ENCODE peak calls at places on chromosomes 1 and 21, in eight cellular contexts. L is spleen, U is PC-3, T is breast epithelium, E is heart right ventricle, O is pancreas, J is lung, Q is HepG2. I is an unnamed sample.

GRCh38 chr1:81377406-81377805 is 423.3 kb upstream of the ADGRL2 start:
- DNase-seq in E (no peak), J (no peak), T (no peak), O (no peak), U (peak; percentile 16), Q (no peak), L (no peak), I (no peak)

GRCh38 chr1:97332716-97333115 is 588.1 kb downstream of the DPYD start:
- DNase-seq in E (no peak), T (no peak), O (no peak), Q (no peak), U (peak; percentile 37), L (no peak), J (no peak), I (no peak)

GRCh38 chr1:21099034-21099868 is 77.4 kb downstream of the EIF4G3 start:
- DNase-seq in E (no peak), Q (no peak), U (peak; percentile 74), J (no peak), T (no peak), L (no peak), O (no peak), I (no peak)

GRCh38 chr21:25838809-25839208 is 104.0 kb downstream of the GABPA start:
- DNase-seq in T (no peak), E (no peak), O (no peak), Q (no peak), J (no peak), L (no peak), U (peak; percentile 86), I (no peak)

GRCh38 chr1:232704256-232704655 is 74.3 kb upstream of the SIPA1L2 start:
- DNase-seq in Q (no peak), E (no peak), O (no peak), L (no peak), J (no peak), U (no peak), T (no peak), I (no peak)

GRCh38 chr1:34270181-34270580 is 93.5 kb downstream of the C1orf94 start:
- DNase-seq in Q (no peak), U (no peak), L (no peak), E (no peak), T (no peak), O (no peak), J (no peak), I (no peak)

GRCh38 chr1:110508038-110508437 is 10.9 kb downstream of the KCNA10 start:
- DNase-seq in T (no peak), E (peak; percentile 34), Q (no peak), L (no peak), J (peak; percentile 52), U (no peak), O (no peak), I (no peak)

GRCh38 chr21:29436143-29436542 is 137.4 kb downstream of the BACH1 start:
- DNase-seq in L (peak; percentile 70), U (no peak), E (peak; percentile 40), O (no peak), J (no peak), T (no peak), Q (no peak), I (peak; percentile 24)

GRCh38 chr1:229230893-229231753 is 39.8 kb upstream of the RAB4A start:
- DNase-seq in E (no peak), O (no peak), L (no peak), Q (no peak), J (no peak), U (peak; percentile 44), T (no peak), I (no peak)

GRCh38 chr1:70509996-70510876 is 99.2 kb downstream of the CTH start:
- DNase-seq in Q (peak; percentile 50), O (no peak), L (no peak), E (no peak), U (peak; percentile 96), J (no peak), T (no peak), I (no peak)

GRCh38 chr1:87794788-87795614 is 466.3 kb downstream of the LMO4 start:
- DNase-seq in J (no peak), Q (peak; percentile 86), O (no peak), E (no peak), U (peak; percentile 94), T (no peak), L (no peak), I (no peak)

GRCh38 chr1:30081379-30082102 is 641.8 kb downstream of the MATN1 start:
- DNase-seq in O (no peak), T (no peak), Q (no peak), E (no peak), L (no peak), U (no peak), J (no peak), I (no peak)

GRCh38 chr1:95022527-95022926 is 50.2 kb downstream of the ALG14 start:
- DNase-seq in O (no peak), Q (no peak), U (no peak), T (no peak), J (no peak), E (no peak), L (no peak), I (no peak)

GRCh38 chr1:95018602-95019369 is 54.0 kb downstream of the ALG14 start:
- DNase-seq in Q (no peak), J (no peak), T (no peak), E (no peak), L (no peak), O (peak; percentile 56), U (peak; percentile 49), I (no peak)

GRCh38 chr1:95023399-95024050 is 49.2 kb downstream of the ALG14 start:
- DNase-seq in J (no peak), U (peak; percentile 79), T (no peak), Q (no peak), L (no peak), E (peak; percentile 27), O (no peak), I (no peak)

GRCh38 chr1:95021085-95021484 is 51.7 kb downstream of the ALG14 start:
- DNase-seq in Q (no peak), E (no peak), L (no peak), O (no peak), J (no peak), U (peak; percentile 38), T (no peak), I (no peak)

GRCh38 chr1:95021794-95022193 is 51.0 kb downstream of the ALG14 start:
- DNase-seq in U (no peak), L (no peak), E (peak; percentile 31), T (no peak), J (no peak), Q (no peak), O (no peak), I (no peak)
- H3K27ac ChIP-seq in U (no peak overlapping the region), L (peak overlapping the region; percentile 49), E (peak overlapping the region; percentile 72), T (peak overlapping the region; percentile 80), J (no peak overlapping the region), Q (no peak overlapping the region), O (peak overlapping the region; percentile 50), I (no peak overlapping the region)

DNA sequence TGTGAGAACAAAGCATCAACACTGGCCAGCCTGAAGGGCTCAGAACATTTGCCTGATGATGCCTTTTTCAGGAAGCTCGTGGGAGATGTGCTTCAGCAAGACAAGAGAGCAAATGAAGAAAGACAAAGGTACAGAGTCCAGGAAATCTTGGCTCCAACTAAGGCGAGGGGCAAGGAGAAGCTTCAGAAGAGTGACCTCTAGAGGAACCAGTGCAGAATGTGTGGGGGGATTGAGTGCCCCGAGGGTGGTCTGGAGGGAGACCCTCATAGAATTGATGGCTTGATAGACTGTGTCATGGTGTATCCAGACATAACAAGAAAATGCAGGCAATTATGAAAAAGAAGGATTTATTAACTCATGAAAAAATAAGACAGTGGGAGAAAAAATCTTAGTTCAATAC is 15.3 kb upstream of the NLRP3 start:
- DNase-seq in U (no peak), O (no peak), Q (no peak), L (no peak), T (no peak), J (no peak), E (no peak), I (no peak)
- TF ChIP-seq CTCF in U (peak; percentile 62), O (no peak), Q (no peak), L (no peak), T (no peak), J (no peak), E (no peak), I (no peak)

GRCh38 chr1:180385144-180385543 is 117.2 kb downstream of the ACBD6 start:
- DNase-seq in L (no peak), J (no peak), U (no peak), Q (no peak), O (no peak), T (no peak), E (no peak), I (no peak)
- H3K9me3 ChIP-seq in L (peaks cover 25% of the 10 kb centered on the region), J (peaks cover 7% of the 10 kb centered on the region), U (peaks cover 7% of the 10 kb centered on the region), Q (peaks cover 23% of the 10 kb centered on the region), O (no peaks in the 10 kb centered on the region), T (peaks cover 41% of the 10 kb centered on the region), E (peaks cover 11% of the 10 kb centered on the region), I (peaks cover 48% of the 10 kb centered on the region)

DNA sequence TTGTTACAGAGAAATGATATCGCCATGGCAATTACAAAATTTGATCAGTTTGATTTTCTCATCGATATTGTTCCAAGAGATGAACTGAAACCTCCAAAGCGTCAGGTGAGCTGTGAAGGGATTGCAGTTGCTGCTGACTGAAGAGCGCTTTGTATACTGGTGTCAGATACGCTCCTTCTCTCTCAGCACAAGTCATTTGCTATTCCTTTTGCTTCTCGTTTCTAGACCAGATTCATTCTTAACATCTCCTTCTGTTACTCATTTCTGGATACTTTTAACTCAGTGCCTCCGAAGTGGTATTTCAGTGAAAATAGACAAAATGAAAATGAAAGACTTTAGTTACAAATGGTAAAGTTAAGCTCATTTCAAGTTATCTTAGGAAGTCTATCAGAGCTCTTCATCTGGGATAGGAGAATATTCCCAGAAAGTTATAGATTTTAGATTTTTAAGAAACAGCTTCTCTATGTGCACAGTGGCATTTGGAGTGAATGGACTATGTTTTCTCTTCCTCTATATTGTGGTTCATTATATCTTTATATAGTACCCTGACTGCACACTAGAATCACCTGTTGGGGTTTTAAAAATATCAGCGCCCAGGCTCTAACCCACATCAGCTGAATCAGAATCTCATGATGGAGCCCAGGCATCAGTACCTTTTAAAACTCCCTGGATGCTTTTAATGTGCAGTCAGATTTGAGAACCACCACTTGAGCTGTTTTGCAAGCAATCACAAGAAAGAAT is 30.3 kb upstream of the KCNQ4 start:
- DNase-seq in U (no peak), T (no peak), O (no peak), E (no peak), J (no peak), Q (no peak), L (no peak), I (no peak)
- H3K27ac ChIP-seq in U (no peak overlapping the region), T (no peak overlapping the region), O (no peak overlapping the region), E (no peak overlapping the region), J (peak overlapping the region; percentile 13), Q (no peak overlapping the region), L (no peak overlapping the region), I (no peak overlapping the region)

DNA sequence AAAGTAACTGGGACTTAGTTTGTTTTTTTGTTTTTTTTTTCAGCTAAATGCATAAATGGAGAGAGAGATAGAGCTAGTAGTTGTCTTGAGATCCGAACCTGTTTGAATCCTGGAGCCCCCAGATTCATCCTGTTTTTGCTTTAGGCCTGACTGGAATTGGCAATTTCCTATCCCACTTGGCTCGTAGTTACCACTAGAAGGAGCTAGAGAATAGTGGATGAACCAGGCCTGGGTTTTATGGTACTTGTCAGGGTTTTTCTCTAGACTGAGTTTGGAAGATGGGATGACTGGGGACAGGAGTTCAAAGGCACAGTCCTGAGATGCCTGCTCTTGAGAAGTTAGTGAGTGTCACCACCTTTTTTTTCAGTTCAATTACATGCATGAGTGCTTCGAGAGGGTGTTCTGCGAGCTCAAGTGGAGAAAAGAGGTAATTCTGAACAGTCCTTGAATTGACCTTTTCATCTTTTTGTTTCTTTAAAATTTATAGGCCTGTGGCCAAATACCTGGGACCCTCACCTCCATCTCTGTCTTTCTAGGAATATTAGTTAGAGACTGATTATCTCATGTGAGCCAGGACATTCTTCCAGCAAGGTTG is 23.4 kb downstream of the CELF3 start:
- DNase-seq in U (peak; percentile 72), T (no peak), J (no peak), O (no peak), E (no peak), L (no peak), Q (peak; percentile 36), I (no peak)
- TF ChIP-seq CTCF in U (peak; percentile 97), T (peak; percentile 22), J (no peak), O (no peak), E (peak; percentile 61), L (no peak), Q (peak; percentile 77), I (no peak)